ENCODE peak calls at places on chromosomes 12 and 14, in four cellular contexts. N is A549, P is K562, Z is GM12878. F is an unnamed sample.

GRCh38 chr14:87989613-87990299 is 3.2 kb downstream of the GALC start:
- DNase-seq in N (no peak), P (no peak), Z (no peak), F (no peak)

GRCh38 chr12:108773798-108774788 is 42.8 kb upstream of the CORO1C start:
- DNase-seq in N (peak; percentile 51), P (no peak), Z (no peak), F (peak; percentile 68)

GRCh38 chr12:43482311-43483085 is 69.5 kb downstream of the ADAMTS20 start:
- DNase-seq in N (no peak), P (no peak), Z (no peak), F (no peak)

GRCh38 chr12:122471324-122472226 is 29.2 kb downstream of the ZCCHC8 start:
- DNase-seq in N (peak; percentile 29), P (peak; percentile 35), Z (no peak), F (peak; percentile 84)

GRCh38 chr14:78341827-78342389 is 171.7 kb downstream of the NRXN3 start:
- DNase-seq in N (no peak), P (no peak), Z (no peak), F (no peak)

GRCh38 chr12:1760566-1761382 is 59.6 kb upstream of the LRTM2 start:
- DNase-seq in N (peak; percentile 11), P (peak; percentile 14), Z (no peak), F (peak; percentile 65)

GRCh38 chr14:89493877-89494634 is 77.0 kb upstream of the FOXN3 start:
- DNase-seq in N (no peak), P (no peak), Z (peak; percentile 47), F (no peak)

GRCh38 chr12:52865090-52865944 is 16.5 kb upstream of the KRT78 start:
- DNase-seq in N (peak; percentile 94), P (peak; percentile 74), Z (no peak), F (peak; percentile 60)

GRCh38 chr12:55996201-55996714 is 818 bp upstream of the SUOX start:
- DNase-seq in N (peak; percentile 66), P (peak; percentile 60), Z (no peak), F (peak; percentile 62)

GRCh38 chr12:9750276-9751203 is 10.2 kb downstream of the CD69 start:
- DNase-seq in N (peak; percentile 74), P (peak; percentile 76), Z (no peak), F (peak; percentile 56)

DNA sequence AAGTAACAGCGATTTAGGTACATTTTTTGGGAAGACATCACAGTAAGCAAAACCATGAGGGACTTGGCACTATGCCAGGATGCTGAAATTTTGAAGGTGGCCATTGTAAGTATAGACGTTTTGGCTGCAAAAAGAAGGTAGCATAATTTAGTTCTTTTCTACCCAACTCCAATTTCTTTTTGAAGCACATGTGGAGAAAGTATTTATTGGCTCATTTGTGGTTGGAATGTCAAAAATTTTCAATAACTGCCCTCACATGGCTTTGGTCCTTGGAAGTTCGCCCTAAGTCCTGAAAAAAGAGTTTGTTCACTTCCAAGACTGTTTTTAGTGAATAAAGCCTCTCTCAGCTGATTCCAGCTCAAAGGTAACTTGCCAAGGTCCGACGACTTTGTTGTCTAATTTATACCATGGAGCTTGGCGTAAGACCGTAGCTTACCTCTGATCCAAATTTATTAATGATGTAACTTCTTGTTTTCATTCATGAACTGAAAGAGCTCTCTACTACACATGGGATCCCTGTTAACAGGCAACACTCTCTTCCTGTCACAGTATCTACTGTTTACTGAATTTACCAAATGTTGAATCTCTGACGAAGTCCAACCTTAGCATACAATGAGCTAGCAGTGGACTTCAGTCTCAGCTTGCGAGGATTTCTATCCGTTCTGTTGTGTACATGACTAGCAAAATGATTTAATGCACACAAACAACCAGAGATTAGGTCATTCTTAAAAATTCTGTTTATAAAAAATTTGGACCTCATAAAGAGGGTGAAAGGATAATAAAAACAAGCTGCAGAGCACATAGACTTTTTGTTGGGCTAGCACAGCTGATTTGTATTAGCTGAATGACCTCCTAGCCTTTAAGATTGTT is 49.0 kb downstream of the MSRB3 start:
- DNase-seq in N (no peak), P (no peak), Z (no peak), F (peak; percentile 91)
- TF ChIP-seq RCOR1 in N (no peak), P (no peak), Z (no peak), F (no peak)

GRCh38 chr12:5201554-5202243 is 158.0 kb downstream of the KCNA5 start:
- DNase-seq in N (no peak), P (no peak), Z (no peak), F (peak; percentile 54)
- TF ChIP-seq POLR2A in N (no peak), P (no peak), Z (no peak), F (no peak)

DNA sequence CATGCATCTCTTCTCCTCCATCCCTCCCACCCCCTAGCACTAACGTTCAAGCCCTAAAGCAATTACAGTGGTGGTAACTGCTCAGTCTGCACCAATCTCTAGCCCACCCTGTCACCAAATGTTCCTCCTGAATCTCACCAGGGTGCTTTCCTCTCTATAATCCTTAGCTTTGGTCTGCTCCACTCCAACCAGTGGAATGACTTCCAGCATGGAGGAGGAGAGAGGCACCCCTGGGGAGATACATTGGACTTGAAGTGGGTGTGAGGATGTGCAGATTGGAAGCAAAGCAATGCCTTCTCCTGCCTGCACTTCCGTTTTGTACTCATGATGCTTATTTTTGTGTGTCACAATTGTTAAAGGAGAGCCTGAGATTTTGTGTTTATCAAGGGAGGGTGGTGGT is 24.1 kb upstream of the RPS6KA5 start:
- DNase-seq in N (no peak), P (no peak), Z (no peak), F (no peak)
- TF ChIP-seq RCOR1 in N (no peak), P (no peak), Z (no peak), F (no peak)

GRCh38 chr12:124730455-124730932 is 133.2 kb downstream of the SCARB1 start:
- DNase-seq in N (no peak), P (no peak), Z (no peak), F (peak; percentile 73)

GRCh38 chr12:124725099-124725498 is 138.6 kb downstream of the SCARB1 start:
- DNase-seq in N (no peak), P (no peak), Z (no peak), F (no peak)

GRCh38 chr12:124727922-124728321 is 135.7 kb downstream of the SCARB1 start:
- DNase-seq in N (no peak), P (no peak), Z (no peak), F (no peak)

GRCh38 chr12:124725612-124726237 is 137.9 kb downstream of the SCARB1 start:
- DNase-seq in N (no peak), P (no peak), Z (no peak), F (no peak)

DNA sequence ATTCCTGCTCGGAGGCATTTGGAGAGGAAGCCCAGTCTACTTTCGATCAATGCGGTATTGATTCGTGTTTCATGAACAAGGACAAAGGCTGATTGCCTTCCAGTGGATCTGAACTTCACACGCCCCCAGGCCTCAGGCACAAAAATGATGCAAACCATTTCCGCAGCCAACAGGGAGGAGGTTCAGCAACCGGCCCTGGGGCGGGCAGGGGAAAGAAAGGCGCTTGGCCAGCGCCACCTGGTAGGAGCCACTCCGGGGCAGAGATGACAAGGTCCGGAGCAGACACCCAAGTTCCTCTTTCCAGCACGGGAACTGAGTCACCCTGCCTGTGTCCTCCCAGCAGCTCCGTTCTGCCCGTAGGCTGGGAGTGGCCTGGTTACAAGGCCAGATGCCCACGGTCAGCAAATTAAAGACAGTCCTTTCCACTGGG is 136.4 kb downstream of the SCARB1 start:
- DNase-seq in N (no peak), P (peak; percentile 38), Z (no peak), F (no peak)
- TF ChIP-seq POLR2A in N (no peak), P (no peak), Z (no peak), F (no peak)

GRCh38 chr12:79000501-79000900 is 135.9 kb downstream of the SYT1 start:
- DNase-seq in N (no peak), P (no peak), Z (no peak), F (peak; percentile 32)
- TF ChIP-seq RCOR1 in N (no peak), P (no peak), Z (no peak), F (no peak)

GRCh38 chr12:6766651-6767300 is 613 bp downstream of the PTMS start:
- DNase-seq in N (peak; percentile 68), P (peak; percentile 72), Z (no peak), F (peak; percentile 64)
- TF ChIP-seq POLR2A in N (no peak), P (no peak), Z (peak; percentile 10), F (no peak)

DNA sequence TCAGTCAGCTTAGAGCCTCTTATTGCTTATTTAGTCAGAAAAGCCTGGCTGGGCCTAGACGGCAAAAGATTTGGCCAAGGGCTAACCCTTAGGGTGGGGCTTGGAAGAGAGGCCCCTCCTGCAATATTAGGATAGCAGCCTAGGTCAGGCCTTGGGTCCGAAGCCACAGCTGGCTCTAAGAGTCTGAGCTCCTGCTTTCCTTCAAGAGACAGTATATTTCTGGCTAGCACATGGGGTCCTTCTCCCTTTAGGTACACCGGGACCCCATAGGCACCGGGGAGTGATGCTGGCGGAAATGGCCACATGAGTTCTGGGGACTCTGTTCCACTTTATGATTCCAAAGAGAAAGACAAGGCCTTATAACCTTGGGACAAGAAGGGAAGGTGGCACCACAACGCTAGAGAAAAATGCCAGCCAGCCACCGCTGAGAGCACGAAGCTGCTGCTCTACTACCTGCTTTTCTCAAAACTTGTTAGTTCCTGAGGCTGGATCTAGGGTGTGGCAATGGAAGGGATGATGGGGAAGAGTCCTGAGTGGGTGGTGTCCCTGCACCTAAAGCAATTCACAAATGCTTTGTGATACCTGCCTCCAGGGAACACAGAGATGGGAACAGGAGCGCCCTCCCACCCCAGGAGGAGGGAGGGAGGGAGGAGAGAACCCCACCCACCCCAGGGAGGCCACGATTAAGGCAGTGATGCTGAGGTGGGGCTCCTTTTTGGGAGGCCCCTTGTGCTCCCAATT is 3.1 kb upstream of the AVIL start:
- DNase-seq in N (no peak), P (no peak), Z (no peak), F (no peak)
- TF ChIP-seq RCOR1 in N (no peak), P (no peak), Z (no peak), F (no peak)

DNA sequence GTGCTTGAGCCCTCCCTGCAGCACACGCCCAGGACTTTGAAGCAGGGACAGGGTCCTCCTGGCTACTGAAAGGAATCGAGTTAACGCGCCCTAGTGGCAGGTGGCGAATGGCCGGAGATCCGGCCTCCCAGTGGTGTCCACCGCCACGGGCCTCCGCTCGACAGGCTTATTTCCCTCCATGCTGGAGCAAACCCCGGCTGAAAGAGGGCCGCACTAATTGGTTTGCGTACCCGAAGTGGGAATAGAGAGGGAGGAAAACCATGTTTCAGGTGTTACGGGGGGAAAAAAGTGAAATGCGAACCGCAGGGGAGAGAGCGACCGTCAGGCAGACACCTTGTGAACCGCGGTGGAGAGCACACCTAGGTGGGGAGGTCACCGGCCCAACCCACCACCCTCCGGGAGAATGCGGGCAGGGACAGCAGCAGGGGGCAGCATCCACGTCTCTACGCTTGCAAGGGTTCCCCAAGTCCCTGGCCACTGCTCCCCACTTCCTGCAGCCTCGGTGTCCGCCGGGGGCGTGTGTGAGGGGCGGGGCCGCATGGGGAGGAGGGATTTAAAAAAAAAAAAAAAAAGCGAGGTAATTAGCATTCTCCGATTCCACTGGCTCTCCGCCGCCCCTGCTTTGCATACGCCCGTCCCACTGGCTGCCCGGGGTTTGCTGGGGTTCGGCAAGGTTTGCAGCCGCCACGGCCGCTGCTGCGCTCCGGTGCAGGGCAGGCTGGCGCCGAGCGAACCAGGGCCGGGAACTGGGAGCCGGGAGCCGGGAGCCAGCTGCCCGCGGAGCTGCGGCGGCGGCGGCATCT is 224.6 kb upstream of the CRY1 start:
- DNase-seq in N (peak; percentile 95), P (peak; percentile 92), Z (no peak), F (peak; percentile 88)
- TF ChIP-seq POLR2A in N (peak; percentile 86), P (no peak), Z (no peak), F (no peak)